ENCODE peak calls at places on chromosome 21, in six cellular contexts. T is cardiac fibroblast, O is AG04449, Y is activated gamma-delta T cell treated with Interleukin-2 at 50 U/mL for 16 hours, W is GOT3, K is H54. X is an unnamed sample.

GRCh38 chr21:44509539-44509938 is 30.5 kb downstream of the KRTAP10-1 start:
- DNase-seq in T (no peak), O (no peak), K (peak; percentile 67), W (no peak), Y (no peak), X (peak; percentile 29)

GRCh38 chr21:37767984-37768383 is 148.3 kb downstream of the KCNJ6 start:
- DNase-seq in Y (no peak), T (peak; percentile 55), K (no peak), O (no peak), W (no peak), X (peak; percentile 69)

GRCh38 chr21:34882719-34883131 is 166.4 kb downstream of the RUNX1 start:
- DNase-seq in O (no peak), W (no peak), T (no peak), K (no peak), Y (no peak), X (no peak)

GRCh38 chr21:17352937-17353655 is 159.7 kb upstream of the CXADR start:
- DNase-seq in O (no peak), W (no peak), T (no peak), Y (no peak), K (no peak), X (no peak)

GRCh38 chr21:16156841-16157240 is 427.1 kb downstream of the USP25 start:
- DNase-seq in Y (no peak), T (no peak), W (no peak), O (no peak), K (no peak), X (no peak)

GRCh38 chr21:27700974-27701614 is 734.2 kb upstream of the ADAMTS5 start:
- DNase-seq in K (peak; percentile 47), W (peak; percentile 37), O (peak; percentile 47), T (peak; percentile 93), Y (peak; percentile 34), X (peak; percentile 64)

GRCh38 chr21:36126166-36126565 is 8.7 kb upstream of the CBR3 start:
- DNase-seq in W (no peak), Y (no peak), T (no peak), O (no peak), K (no peak), X (no peak)

GRCh38 chr21:44752701-44753235 is 41.4 kb upstream of the TSPEAR start:
- DNase-seq in T (peak; percentile 22), O (no peak), W (no peak), K (no peak), Y (no peak), X (no peak)

GRCh38 chr21:22791986-22792560 is 1793.9 kb downstream of the NCAM2 start:
- DNase-seq in T (peak; percentile 66), O (no peak), W (no peak), Y (no peak), K (no peak), X (peak; percentile 62)

GRCh38 chr21:24895885-24896734 is 711.2 kb downstream of the MRPL39 start:
- DNase-seq in T (peak; percentile 2), Y (no peak), K (no peak), W (no peak), O (no peak), X (peak; percentile 51)

GRCh38 chr21:26405735-26406361 is 167.2 kb downstream of the CYYR1 start:
- DNase-seq in W (no peak), Y (no peak), T (peak; percentile 90), K (peak; percentile 74), O (peak; percentile 50), X (no peak)

GRCh38 chr21:32702702-32703101 is 25.1 kb downstream of the SYNJ1 start:
- DNase-seq in W (no peak), O (no peak), Y (no peak), T (peak; percentile 69), K (no peak), X (no peak)

GRCh38 chr21:41447356-41447755 is 21.3 kb downstream of the MX1 start:
- DNase-seq in W (no peak), Y (no peak), K (no peak), T (no peak), O (no peak), X (no peak)

GRCh38 chr21:25456672-25457071 is 150.6 kb downstream of the MRPL39 start:
- DNase-seq in T (peak; percentile 6), Y (no peak), K (no peak), O (no peak), W (no peak), X (no peak)

GRCh38 chr21:41634858-41635257 is 126.9 kb upstream of the TMPRSS2 start:
- DNase-seq in T (peak; percentile 88), K (peak; percentile 42), O (no peak), W (no peak), Y (no peak), X (no peak)

GRCh38 chr21:22993822-22994574 is 1995.8 kb downstream of the NCAM2 start:
- DNase-seq in O (no peak), Y (no peak), W (no peak), T (no peak), K (no peak), X (no peak)

GRCh38 chr21:36700295-36700960 is 1.5 kb downstream of the SIM2 start:
- DNase-seq in W (no peak), Y (no peak), T (no peak), O (no peak), K (no peak), X (no peak)

GRCh38 chr21:35796834-35797233 is 263.5 kb downstream of the SETD4 start:
- DNase-seq in Y (no peak), K (no peak), T (peak; percentile 7), O (no peak), W (no peak), X (no peak)

GRCh38 chr21:43937898-43938309 is 72.9 kb downstream of the AGPAT3 start:
- DNase-seq in W (no peak), O (no peak), Y (no peak), T (no peak), K (no peak), X (no peak)

GRCh38 chr21:37886120-37886519 is 30.1 kb downstream of the KCNJ6 start:
- DNase-seq in W (no peak), O (no peak), T (no peak), K (no peak), Y (no peak), X (no peak)

GRCh38 chr21:36463991-36464390 is 15.9 kb downstream of the CLDN14 start:
- DNase-seq in O (no peak), W (no peak), K (no peak), Y (no peak), T (no peak), X (no peak)

GRCh38 chr21:33470701-33471100 is 9.1 kb downstream of the TMEM50B start:
- DNase-seq in O (no peak), T (no peak), K (no peak), W (no peak), Y (no peak), X (no peak)

GRCh38 chr21:39313042-39313456 is 383 bp downstream of the BRWD1 start:
- DNase-seq in Y (peak; percentile 29), K (peak; percentile 33), W (no peak), O (no peak), T (no peak), X (no peak)

GRCh38 chr21:33078907-33079582 is 9.1 kb downstream of the OLIG1 start:
- DNase-seq in T (peak; percentile 53), K (peak; percentile 98), W (no peak), O (peak; percentile 9), Y (peak; percentile 23), X (no peak)

GRCh38 chr21:44761011-44761729 is 40.5 kb downstream of the UBE2G2 start:
- DNase-seq in Y (no peak), O (no peak), W (no peak), T (no peak), K (no peak), X (no peak)

GRCh38 chr21:46082638-46083270 is 15.2 kb upstream of the COL6A2 start:
- DNase-seq in O (no peak), K (no peak), Y (no peak), W (no peak), T (no peak), X (no peak)

GRCh38 chr21:25838809-25839208 is 104.0 kb downstream of the GABPA start:
- DNase-seq in O (no peak), T (no peak), Y (no peak), W (no peak), K (no peak), X (no peak)

GRCh38 chr21:26842300-26842699 is 2.9 kb downstream of the ADAMTS1 start:
- DNase-seq in O (no peak), K (no peak), T (peak; percentile 71), Y (no peak), W (no peak), X (no peak)

GRCh38 chr21:16588433-16588860 is 858.7 kb downstream of the USP25 start:
- DNase-seq in O (peak; percentile 49), K (peak; percentile 57), Y (no peak), W (peak; percentile 54), T (peak; percentile 88), X (peak; percentile 86)

GRCh38 chr21:42021751-42022430 is 11.7 kb upstream of the ZBTB21 start:
- DNase-seq in T (no peak), K (no peak), Y (no peak), W (no peak), O (no peak), X (no peak)

GRCh38 chr21:39011911-39012310 is 171.3 kb downstream of the PSMG1 start:
- DNase-seq in K (no peak), W (no peak), T (no peak), O (no peak), Y (no peak), X (no peak)

GRCh38 chr21:45393021-45393420 is 11.9 kb upstream of the COL18A1 start:
- DNase-seq in K (no peak), T (no peak), Y (no peak), W (no peak), O (no peak), X (no peak)

GRCh38 chr21:25189497-25189896 is 417.8 kb downstream of the MRPL39 start:
- DNase-seq in T (no peak), O (no peak), Y (no peak), K (no peak), W (no peak), X (no peak)

GRCh38 chr21:26461500-26461899 is 111.6 kb downstream of the CYYR1 start:
- DNase-seq in T (no peak), K (no peak), O (no peak), Y (no peak), W (no peak), X (no peak)

GRCh38 chr21:42622284-42622683 is 31.1 kb upstream of the PDE9A start:
- DNase-seq in W (no peak), Y (no peak), O (no peak), T (no peak), K (no peak), X (no peak)

GRCh38 chr21:16573581-16573980 is 843.8 kb downstream of the USP25 start:
- DNase-seq in O (no peak), T (peak; percentile 64), K (no peak), W (no peak), Y (no peak), X (no peak)

GRCh38 chr21:34576043-34576466 is 38.9 kb downstream of the RCAN1 start:
- DNase-seq in K (no peak), T (peak; percentile 36), Y (no peak), O (no peak), W (no peak), X (no peak)

GRCh38 chr21:33478858-33479678 is 706 bp downstream of the TMEM50B start:
- DNase-seq in O (no peak), Y (peak; percentile 36), T (peak; percentile 34), W (no peak), K (peak; percentile 43), X (no peak)

GRCh38 chr21:33217168-33217567 is 12.6 kb upstream of the IFNAR2 start:
- DNase-seq in K (no peak), T (no peak), W (no peak), O (no peak), Y (no peak), X (no peak)